ENCODE peak calls at places on chromosomes 1 and 21, in four cellular contexts. D is activated T-helper 1 cell treated with anti-CD3 and anti-CD28 coated beads, Interleukin-12 subunit alpha, Interleukin-12 subunit beta, Interleukin-2, Interleukin-4 antibody, amounts not matched to agents 30 ng/mL and 10 ng/mL and 1 ng/mL, durations not matched to agents 14 hours and 24 hours and 36 hours; R is amniotic stem cell; S is M059J. O is an unnamed sample.
A peak's percentile ranks its signal among the peaks of the same experiment; 100 is the strongest.

GRCh38 chr21:32278068-32278467 is 781 bp downstream of the MIS18A start:
- DNase-seq in R (no peak), D (no peak), S (peak; percentile 18), O (no peak)

GRCh38 chr1:94926365-94926914 is 470 bp downstream of the CNN3 start:
- DNase-seq in D (peak; percentile 4), S (peak; percentile 56), R (no peak), O (no peak)

GRCh38 chr1:98260839-98261238 is 340.0 kb upstream of the DPYD start:
- DNase-seq in R (no peak), S (peak; percentile 9), D (no peak), O (no peak)

GRCh38 chr21:44376606-44377005 is 23.2 kb downstream of the TRPM2 start:
- DNase-seq in S (no peak), R (no peak), D (no peak), O (no peak)

GRCh38 chr1:9058465-9058864 is 11.0 kb downstream of the SLC2A5 start:
- DNase-seq in S (peak; percentile 22), R (no peak), D (no peak), O (no peak)

GRCh38 chr1:95832370-95832769 is 598.4 kb downstream of the RWDD3 start:
- DNase-seq in S (no peak), D (no peak), R (no peak), O (no peak)

GRCh38 chr1:57204091-57204490 is 219.8 kb downstream of the DAB1 start:
- DNase-seq in R (no peak), D (no peak), S (no peak), O (no peak)

GRCh38 chr1:26784023-26784871 is 3.5 kb upstream of the PIGV start:
- DNase-seq in S (peak; percentile 87), D (no peak), R (no peak), O (peak; percentile 46)

GRCh38 chr21:36747815-36748381 is 49.0 kb downstream of the SIM2 start:
- DNase-seq in D (no peak), S (peak; percentile 40), R (peak; percentile 9), O (no peak)

GRCh38 chr1:84286071-84286470 is 15.4 kb upstream of the SAMD13 start:
- DNase-seq in S (peak; percentile 53), D (no peak), R (no peak), O (no peak)

GRCh38 chr1:113610372-113610771 is 148.9 kb downstream of the PHTF1 start:
- DNase-seq in D (no peak), S (no peak), R (no peak), O (no peak)

GRCh38 chr1:19074361-19074901 is 118.0 kb upstream of the IFFO2 start:
- DNase-seq in D (peak; percentile 75), R (no peak), S (no peak), O (no peak)

GRCh38 chr1:71660417-71660816 is 579.6 kb upstream of the ZRANB2 start:
- DNase-seq in D (no peak), R (peak; percentile 48), S (peak; percentile 24), O (no peak)

GRCh38 chr1:218967254-218967653 is 206.4 kb upstream of the LYPLAL1 start:
- DNase-seq in R (no peak), S (no peak), D (no peak), O (no peak)

GRCh38 chr1:205961405-205961804 is 18.1 kb upstream of the SLC26A9 start:
- DNase-seq in R (no peak), D (peak; percentile 44), S (peak; percentile 73), O (no peak)

GRCh38 chr1:32289256-32289655 is 2.6 kb upstream of the HDAC1 start:
- DNase-seq in R (no peak), D (no peak), S (no peak), O (no peak)

GRCh38 chr1:1539310-1540014 is 962 bp downstream of the TMEM240 start:
- DNase-seq in D (no peak), R (no peak), S (no peak), O (no peak)

GRCh38 chr1:202880961-202881460 is 7.9 kb downstream of the RABIF start:
- DNase-seq in R (no peak), D (no peak), S (no peak), O (no peak)

GRCh38 chr1:94063379-94063778 is 57.6 kb downstream of the ABCA4 start:
- DNase-seq in S (peak; percentile 44), D (no peak), R (no peak), O (no peak)

GRCh38 chr1:23419180-23419579 is 5.4 kb downstream of the TCEA3 start:
- DNase-seq in R (no peak), D (no peak), S (no peak), O (no peak)

GRCh38 chr1:5481889-5482288 is 510.3 kb downstream of the NPHP4 start:
- DNase-seq in D (peak; percentile 2), S (no peak), R (no peak), O (no peak)

GRCh38 chr1:27366411-27367159 is at the start of gene MAP3K6:
- DNase-seq in R (peak; percentile 63), D (peak; percentile 46), S (peak; percentile 90), O (peak; percentile 17)

GRCh38 chr1:213414901-213415300 is 363.9 kb downstream of the RPS6KC1 start:
- DNase-seq in D (no peak), R (no peak), S (no peak), O (no peak)

GRCh38 chr1:19032701-19033515 is 76.4 kb upstream of the IFFO2 start:
- DNase-seq in S (no peak), R (no peak), D (no peak), O (no peak)

GRCh38 chr1:173149887-173150286 is 57.2 kb downstream of the TNFSF4 start:
- DNase-seq in S (peak; percentile 63), R (no peak), D (no peak), O (no peak)

GRCh38 chr1:152906023-152906565 is 2.3 kb upstream of the IVL start:
- DNase-seq in S (peak; percentile 90), R (no peak), D (no peak), O (peak; percentile 98)

O was measured in retinal pigment epithelial cell.